ENCODE peak calls at places on chromosome 22, in ten cellular contexts. One of them, this sample, is unnamed.

GRCh38 chr22:49354516-49355205 is 473.0 kb downstream of the BRD1 start:
- DNase-seq in activated T-cell treated with anti-CD3 and anti-CD28 coated beads, Interleukin-2, amount 50 U/mL, for 72 hours: no peak
- DNase-seq in retina: no peak
- DNase-seq in activated naive CD8-positive, alpha-beta T cell treated with anti-CD3 and anti-CD28 coated beads, Interleukin-2, amount 10 ng/mL, durations not matched to agents 7 days and 5 days: no peak
- DNase-seq in stimulated activated CD8-positive, alpha-beta memory T cell treated with anti-CD3 and anti-CD28 coated beads, Interleukin-15, amount 100 ng/mL, for 4 hours: no peak
- DNase-seq in non-pigmented ciliary epithelial cell: no peak
- DNase-seq in B cell: no peak
- DNase-seq in NCI-H1694: no peak
- DNase-seq in naive thymus-derived CD8-positive, alpha-beta T cell: no peak
- DNase-seq in fibroblast of mammary gland: no peak
- DNase-seq in this sample: no peak

GRCh38 chr22:49664371-49664881 is 163.2 kb downstream of the BRD1 start:
- DNase-seq in non-pigmented ciliary epithelial cell: no peak
- DNase-seq in activated T-cell treated with anti-CD3 and anti-CD28 coated beads, Interleukin-2, amount 50 U/mL, for 72 hours: no peak
- DNase-seq in activated naive CD8-positive, alpha-beta T cell treated with anti-CD3 and anti-CD28 coated beads, Interleukin-2, amount 10 ng/mL, durations not matched to agents 7 days and 5 days: peak
- DNase-seq in B cell: peak
- DNase-seq in retina: peak
- DNase-seq in naive thymus-derived CD8-positive, alpha-beta T cell: no peak
- DNase-seq in NCI-H1694: no peak
- DNase-seq in fibroblast of mammary gland: no peak
- DNase-seq in stimulated activated CD8-positive, alpha-beta memory T cell treated with anti-CD3 and anti-CD28 coated beads, Interleukin-15, amount 100 ng/mL, for 4 hours: no peak
- DNase-seq in this sample: no peak

GRCh38 chr22:37154925-37155712 is 5.4 kb upstream of the IL2RB start:
- DNase-seq in NCI-H1694: no peak
- DNase-seq in stimulated activated CD8-positive, alpha-beta memory T cell treated with anti-CD3 and anti-CD28 coated beads, Interleukin-15, amount 100 ng/mL, for 4 hours: no peak
- DNase-seq in retina: no peak
- DNase-seq in fibroblast of mammary gland: peak
- DNase-seq in activated T-cell treated with anti-CD3 and anti-CD28 coated beads, Interleukin-2, amount 50 U/mL, for 72 hours: no peak
- DNase-seq in non-pigmented ciliary epithelial cell: no peak
- DNase-seq in B cell: no peak
- DNase-seq in naive thymus-derived CD8-positive, alpha-beta T cell: no peak
- DNase-seq in activated naive CD8-positive, alpha-beta T cell treated with anti-CD3 and anti-CD28 coated beads, Interleukin-2, amount 10 ng/mL, durations not matched to agents 7 days and 5 days: no peak
- DNase-seq in this sample: no peak

GRCh38 chr22:46730568-46731245 is 7.3 kb downstream of the CERK start:
- DNase-seq in retina: no peak
- DNase-seq in activated T-cell treated with anti-CD3 and anti-CD28 coated beads, Interleukin-2, amount 50 U/mL, for 72 hours: no peak
- DNase-seq in fibroblast of mammary gland: no peak
- DNase-seq in non-pigmented ciliary epithelial cell: no peak
- DNase-seq in naive thymus-derived CD8-positive, alpha-beta T cell: no peak
- DNase-seq in activated naive CD8-positive, alpha-beta T cell treated with anti-CD3 and anti-CD28 coated beads, Interleukin-2, amount 10 ng/mL, durations not matched to agents 7 days and 5 days: no peak
- DNase-seq in NCI-H1694: peak
- DNase-seq in stimulated activated CD8-positive, alpha-beta memory T cell treated with anti-CD3 and anti-CD28 coated beads, Interleukin-15, amount 100 ng/mL, for 4 hours: no peak
- DNase-seq in B cell: no peak
- DNase-seq in this sample: no peak

GRCh38 chr22:44758970-44759365 is 6.6 kb downstream of the ARHGAP8 start:
- DNase-seq in fibroblast of mammary gland: no peak
- DNase-seq in non-pigmented ciliary epithelial cell: no peak
- DNase-seq in NCI-H1694: no peak
- DNase-seq in activated T-cell treated with anti-CD3 and anti-CD28 coated beads, Interleukin-2, amount 50 U/mL, for 72 hours: no peak
- DNase-seq in retina: no peak
- DNase-seq in B cell: no peak
- DNase-seq in stimulated activated CD8-positive, alpha-beta memory T cell treated with anti-CD3 and anti-CD28 coated beads, Interleukin-15, amount 100 ng/mL, for 4 hours: no peak
- DNase-seq in naive thymus-derived CD8-positive, alpha-beta T cell: no peak
- DNase-seq in activated naive CD8-positive, alpha-beta T cell treated with anti-CD3 and anti-CD28 coated beads, Interleukin-2, amount 10 ng/mL, durations not matched to agents 7 days and 5 days: no peak
- DNase-seq in this sample: no peak

GRCh38 chr22:31603574-31603973 is 58.4 kb downstream of the PISD start:
- DNase-seq in non-pigmented ciliary epithelial cell: no peak
- DNase-seq in activated naive CD8-positive, alpha-beta T cell treated with anti-CD3 and anti-CD28 coated beads, Interleukin-2, amount 10 ng/mL, durations not matched to agents 7 days and 5 days: no peak
- DNase-seq in fibroblast of mammary gland: no peak
- DNase-seq in activated T-cell treated with anti-CD3 and anti-CD28 coated beads, Interleukin-2, amount 50 U/mL, for 72 hours: no peak
- DNase-seq in B cell: no peak
- DNase-seq in stimulated activated CD8-positive, alpha-beta memory T cell treated with anti-CD3 and anti-CD28 coated beads, Interleukin-15, amount 100 ng/mL, for 4 hours: no peak
- DNase-seq in NCI-H1694: no peak
- DNase-seq in retina: no peak
- DNase-seq in naive thymus-derived CD8-positive, alpha-beta T cell: no peak
- DNase-seq in this sample: no peak

GRCh38 chr22:24427500-24428164 is at the start of gene ADORA2A:
- DNase-seq in activated naive CD8-positive, alpha-beta T cell treated with anti-CD3 and anti-CD28 coated beads, Interleukin-2, amount 10 ng/mL, durations not matched to agents 7 days and 5 days: peak
- DNase-seq in retina: no peak
- DNase-seq in stimulated activated CD8-positive, alpha-beta memory T cell treated with anti-CD3 and anti-CD28 coated beads, Interleukin-15, amount 100 ng/mL, for 4 hours: peak
- DNase-seq in fibroblast of mammary gland: no peak
- DNase-seq in naive thymus-derived CD8-positive, alpha-beta T cell: peak
- DNase-seq in B cell: peak
- DNase-seq in NCI-H1694: no peak
- DNase-seq in non-pigmented ciliary epithelial cell: no peak
- DNase-seq in activated T-cell treated with anti-CD3 and anti-CD28 coated beads, Interleukin-2, amount 50 U/mL, for 72 hours: peak
- DNase-seq in this sample: no peak

GRCh38 chr22:48242461-48242864 is 1480.0 kb downstream of the TBC1D22A start:
- DNase-seq in naive thymus-derived CD8-positive, alpha-beta T cell: no peak
- DNase-seq in fibroblast of mammary gland: no peak
- DNase-seq in non-pigmented ciliary epithelial cell: no peak
- DNase-seq in activated T-cell treated with anti-CD3 and anti-CD28 coated beads, Interleukin-2, amount 50 U/mL, for 72 hours: no peak
- DNase-seq in stimulated activated CD8-positive, alpha-beta memory T cell treated with anti-CD3 and anti-CD28 coated beads, Interleukin-15, amount 100 ng/mL, for 4 hours: no peak
- DNase-seq in B cell: no peak
- DNase-seq in retina: no peak
- DNase-seq in activated naive CD8-positive, alpha-beta T cell treated with anti-CD3 and anti-CD28 coated beads, Interleukin-2, amount 10 ng/mL, durations not matched to agents 7 days and 5 days: no peak
- DNase-seq in NCI-H1694: no peak
- DNase-seq in this sample: no peak

GRCh38 chr22:17472886-17473285 is 90.4 kb upstream of the SLC25A18 start:
- DNase-seq in fibroblast of mammary gland: no peak
- DNase-seq in non-pigmented ciliary epithelial cell: no peak
- DNase-seq in activated naive CD8-positive, alpha-beta T cell treated with anti-CD3 and anti-CD28 coated beads, Interleukin-2, amount 10 ng/mL, durations not matched to agents 7 days and 5 days: no peak
- DNase-seq in B cell: no peak
- DNase-seq in retina: peak
- DNase-seq in naive thymus-derived CD8-positive, alpha-beta T cell: no peak
- DNase-seq in NCI-H1694: no peak
- DNase-seq in stimulated activated CD8-positive, alpha-beta memory T cell treated with anti-CD3 and anti-CD28 coated beads, Interleukin-15, amount 100 ng/mL, for 4 hours: no peak
- DNase-seq in activated T-cell treated with anti-CD3 and anti-CD28 coated beads, Interleukin-2, amount 50 U/mL, for 72 hours: no peak
- DNase-seq in this sample: no peak

GRCh38 chr22:46684706-46685105 is 53.3 kb downstream of the CERK start:
- DNase-seq in fibroblast of mammary gland: no peak
- DNase-seq in retina: no peak
- DNase-seq in naive thymus-derived CD8-positive, alpha-beta T cell: no peak
- DNase-seq in activated T-cell treated with anti-CD3 and anti-CD28 coated beads, Interleukin-2, amount 50 U/mL, for 72 hours: no peak
- DNase-seq in B cell: peak
- DNase-seq in stimulated activated CD8-positive, alpha-beta memory T cell treated with anti-CD3 and anti-CD28 coated beads, Interleukin-15, amount 100 ng/mL, for 4 hours: no peak
- DNase-seq in non-pigmented ciliary epithelial cell: no peak
- DNase-seq in activated naive CD8-positive, alpha-beta T cell treated with anti-CD3 and anti-CD28 coated beads, Interleukin-2, amount 10 ng/mL, durations not matched to agents 7 days and 5 days: no peak
- DNase-seq in NCI-H1694: no peak
- DNase-seq in this sample: no peak

GRCh38 chr22:27518583-27519437 is 282.7 kb downstream of the MN1 start:
- DNase-seq in retina: peak
- DNase-seq in naive thymus-derived CD8-positive, alpha-beta T cell: no peak
- DNase-seq in activated naive CD8-positive, alpha-beta T cell treated with anti-CD3 and anti-CD28 coated beads, Interleukin-2, amount 10 ng/mL, durations not matched to agents 7 days and 5 days: no peak
- DNase-seq in NCI-H1694: no peak
- DNase-seq in fibroblast of mammary gland: no peak
- DNase-seq in activated T-cell treated with anti-CD3 and anti-CD28 coated beads, Interleukin-2, amount 50 U/mL, for 72 hours: no peak
- DNase-seq in non-pigmented ciliary epithelial cell: no peak
- DNase-seq in B cell: no peak
- DNase-seq in stimulated activated CD8-positive, alpha-beta memory T cell treated with anti-CD3 and anti-CD28 coated beads, Interleukin-15, amount 100 ng/mL, for 4 hours: no peak
- DNase-seq in this sample: no peak

GRCh38 chr22:44537016-44537936 is 39.2 kb upstream of the RTL6 start:
- DNase-seq in activated T-cell treated with anti-CD3 and anti-CD28 coated beads, Interleukin-2, amount 50 U/mL, for 72 hours: no peak
- DNase-seq in naive thymus-derived CD8-positive, alpha-beta T cell: no peak
- DNase-seq in activated naive CD8-positive, alpha-beta T cell treated with anti-CD3 and anti-CD28 coated beads, Interleukin-2, amount 10 ng/mL, durations not matched to agents 7 days and 5 days: no peak
- DNase-seq in retina: no peak
- DNase-seq in stimulated activated CD8-positive, alpha-beta memory T cell treated with anti-CD3 and anti-CD28 coated beads, Interleukin-15, amount 100 ng/mL, for 4 hours: no peak
- DNase-seq in B cell: no peak
- DNase-seq in non-pigmented ciliary epithelial cell: no peak
- DNase-seq in NCI-H1694: peak
- DNase-seq in fibroblast of mammary gland: no peak
- DNase-seq in this sample: no peak

GRCh38 chr22:20919718-20920117 is 2.5 kb downstream of the CRKL start:
- DNase-seq in NCI-H1694: no peak
- DNase-seq in activated T-cell treated with anti-CD3 and anti-CD28 coated beads, Interleukin-2, amount 50 U/mL, for 72 hours: no peak
- DNase-seq in naive thymus-derived CD8-positive, alpha-beta T cell: no peak
- DNase-seq in retina: no peak
- DNase-seq in activated naive CD8-positive, alpha-beta T cell treated with anti-CD3 and anti-CD28 coated beads, Interleukin-2, amount 10 ng/mL, durations not matched to agents 7 days and 5 days: no peak
- DNase-seq in non-pigmented ciliary epithelial cell: no peak
- DNase-seq in stimulated activated CD8-positive, alpha-beta memory T cell treated with anti-CD3 and anti-CD28 coated beads, Interleukin-15, amount 100 ng/mL, for 4 hours: no peak
- DNase-seq in B cell: no peak
- DNase-seq in fibroblast of mammary gland: no peak
- DNase-seq in this sample: no peak

GRCh38 chr22:49748514-49748913 is 79.2 kb downstream of the BRD1 start:
- DNase-seq in NCI-H1694: no peak
- DNase-seq in fibroblast of mammary gland: no peak
- DNase-seq in stimulated activated CD8-positive, alpha-beta memory T cell treated with anti-CD3 and anti-CD28 coated beads, Interleukin-15, amount 100 ng/mL, for 4 hours: no peak
- DNase-seq in activated T-cell treated with anti-CD3 and anti-CD28 coated beads, Interleukin-2, amount 50 U/mL, for 72 hours: no peak
- DNase-seq in non-pigmented ciliary epithelial cell: no peak
- DNase-seq in B cell: no peak
- DNase-seq in activated naive CD8-positive, alpha-beta T cell treated with anti-CD3 and anti-CD28 coated beads, Interleukin-2, amount 10 ng/mL, durations not matched to agents 7 days and 5 days: no peak
- DNase-seq in naive thymus-derived CD8-positive, alpha-beta T cell: no peak
- DNase-seq in retina: no peak
- DNase-seq in this sample: no peak

GRCh38 chr22:45717787-45718186 is 46.2 kb downstream of the ATXN10 start:
- DNase-seq in retina: no peak
- DNase-seq in non-pigmented ciliary epithelial cell: no peak
- DNase-seq in activated T-cell treated with anti-CD3 and anti-CD28 coated beads, Interleukin-2, amount 50 U/mL, for 72 hours: no peak
- DNase-seq in fibroblast of mammary gland: peak
- DNase-seq in NCI-H1694: no peak
- DNase-seq in stimulated activated CD8-positive, alpha-beta memory T cell treated with anti-CD3 and anti-CD28 coated beads, Interleukin-15, amount 100 ng/mL, for 4 hours: no peak
- DNase-seq in naive thymus-derived CD8-positive, alpha-beta T cell: no peak
- DNase-seq in B cell: no peak
- DNase-seq in activated naive CD8-positive, alpha-beta T cell treated with anti-CD3 and anti-CD28 coated beads, Interleukin-2, amount 10 ng/mL, durations not matched to agents 7 days and 5 days: no peak
- DNase-seq in this sample: no peak

GRCh38 chr22:39430576-39431150 is 26.1 kb upstream of the MGAT3 start:
- DNase-seq in naive thymus-derived CD8-positive, alpha-beta T cell: no peak
- DNase-seq in NCI-H1694: no peak
- DNase-seq in non-pigmented ciliary epithelial cell: no peak
- DNase-seq in B cell: no peak
- DNase-seq in stimulated activated CD8-positive, alpha-beta memory T cell treated with anti-CD3 and anti-CD28 coated beads, Interleukin-15, amount 100 ng/mL, for 4 hours: no peak
- DNase-seq in fibroblast of mammary gland: no peak
- DNase-seq in activated T-cell treated with anti-CD3 and anti-CD28 coated beads, Interleukin-2, amount 50 U/mL, for 72 hours: no peak
- DNase-seq in activated naive CD8-positive, alpha-beta T cell treated with anti-CD3 and anti-CD28 coated beads, Interleukin-2, amount 10 ng/mL, durations not matched to agents 7 days and 5 days: no peak
- DNase-seq in retina: no peak
- DNase-seq in this sample: no peak

GRCh38 chr22:37325024-37325395 is 42.7 kb downstream of the CYTH4 start:
- DNase-seq in NCI-H1694: no peak
- DNase-seq in B cell: no peak
- DNase-seq in activated naive CD8-positive, alpha-beta T cell treated with anti-CD3 and anti-CD28 coated beads, Interleukin-2, amount 10 ng/mL, durations not matched to agents 7 days and 5 days: no peak
- DNase-seq in stimulated activated CD8-positive, alpha-beta memory T cell treated with anti-CD3 and anti-CD28 coated beads, Interleukin-15, amount 100 ng/mL, for 4 hours: no peak
- DNase-seq in retina: no peak
- DNase-seq in non-pigmented ciliary epithelial cell: no peak
- DNase-seq in activated T-cell treated with anti-CD3 and anti-CD28 coated beads, Interleukin-2, amount 50 U/mL, for 72 hours: no peak
- DNase-seq in naive thymus-derived CD8-positive, alpha-beta T cell: no peak
- DNase-seq in fibroblast of mammary gland: no peak
- DNase-seq in this sample: no peak

GRCh38 chr22:42758929-42759629 is 38.4 kb upstream of the A4GALT start:
- DNase-seq in naive thymus-derived CD8-positive, alpha-beta T cell: no peak
- DNase-seq in stimulated activated CD8-positive, alpha-beta memory T cell treated with anti-CD3 and anti-CD28 coated beads, Interleukin-15, amount 100 ng/mL, for 4 hours: no peak
- DNase-seq in fibroblast of mammary gland: peak
- DNase-seq in retina: no peak
- DNase-seq in non-pigmented ciliary epithelial cell: no peak
- DNase-seq in B cell: no peak
- DNase-seq in NCI-H1694: no peak
- DNase-seq in activated T-cell treated with anti-CD3 and anti-CD28 coated beads, Interleukin-2, amount 50 U/mL, for 72 hours: no peak
- DNase-seq in activated naive CD8-positive, alpha-beta T cell treated with anti-CD3 and anti-CD28 coated beads, Interleukin-2, amount 10 ng/mL, durations not matched to agents 7 days and 5 days: no peak
- DNase-seq in this sample: no peak

GRCh38 chr22:17924735-17925727 is 99.3 kb downstream of the MICAL3 start:
- DNase-seq in activated T-cell treated with anti-CD3 and anti-CD28 coated beads, Interleukin-2, amount 50 U/mL, for 72 hours: no peak
- DNase-seq in activated naive CD8-positive, alpha-beta T cell treated with anti-CD3 and anti-CD28 coated beads, Interleukin-2, amount 10 ng/mL, durations not matched to agents 7 days and 5 days: no peak
- DNase-seq in naive thymus-derived CD8-positive, alpha-beta T cell: no peak
- DNase-seq in fibroblast of mammary gland: no peak
- DNase-seq in retina: no peak
- DNase-seq in B cell: no peak
- DNase-seq in NCI-H1694: no peak
- DNase-seq in stimulated activated CD8-positive, alpha-beta memory T cell treated with anti-CD3 and anti-CD28 coated beads, Interleukin-15, amount 100 ng/mL, for 4 hours: no peak
- DNase-seq in non-pigmented ciliary epithelial cell: no peak
- DNase-seq in this sample: peak

GRCh38 chr22:26446808-26447515 is 17.9 kb downstream of the ASPHD2 start:
- DNase-seq in activated naive CD8-positive, alpha-beta T cell treated with anti-CD3 and anti-CD28 coated beads, Interleukin-2, amount 10 ng/mL, durations not matched to agents 7 days and 5 days: no peak
- DNase-seq in non-pigmented ciliary epithelial cell: no peak
- DNase-seq in fibroblast of mammary gland: no peak
- DNase-seq in NCI-H1694: no peak
- DNase-seq in B cell: no peak
- DNase-seq in naive thymus-derived CD8-positive, alpha-beta T cell: no peak
- DNase-seq in retina: no peak
- DNase-seq in stimulated activated CD8-positive, alpha-beta memory T cell treated with anti-CD3 and anti-CD28 coated beads, Interleukin-15, amount 100 ng/mL, for 4 hours: no peak
- DNase-seq in activated T-cell treated with anti-CD3 and anti-CD28 coated beads, Interleukin-2, amount 50 U/mL, for 72 hours: no peak
- DNase-seq in this sample: no peak

GRCh38 chr22:22731374-22731676 is 86.9 kb downstream of the GGTLC2 start:
- DNase-seq in fibroblast of mammary gland: no peak
- DNase-seq in naive thymus-derived CD8-positive, alpha-beta T cell: no peak
- DNase-seq in activated naive CD8-positive, alpha-beta T cell treated with anti-CD3 and anti-CD28 coated beads, Interleukin-2, amount 10 ng/mL, durations not matched to agents 7 days and 5 days: no peak
- DNase-seq in B cell: no peak
- DNase-seq in retina: no peak
- DNase-seq in activated T-cell treated with anti-CD3 and anti-CD28 coated beads, Interleukin-2, amount 50 U/mL, for 72 hours: no peak
- DNase-seq in stimulated activated CD8-positive, alpha-beta memory T cell treated with anti-CD3 and anti-CD28 coated beads, Interleukin-15, amount 100 ng/mL, for 4 hours: no peak
- DNase-seq in NCI-H1694: no peak
- DNase-seq in non-pigmented ciliary epithelial cell: no peak
- DNase-seq in this sample: no peak

GRCh38 chr22:20918663-20919220 is 1.5 kb downstream of the CRKL start:
- DNase-seq in stimulated activated CD8-positive, alpha-beta memory T cell treated with anti-CD3 and anti-CD28 coated beads, Interleukin-15, amount 100 ng/mL, for 4 hours: no peak
- DNase-seq in fibroblast of mammary gland: no peak
- DNase-seq in B cell: no peak
- DNase-seq in activated naive CD8-positive, alpha-beta T cell treated with anti-CD3 and anti-CD28 coated beads, Interleukin-2, amount 10 ng/mL, durations not matched to agents 7 days and 5 days: no peak
- DNase-seq in NCI-H1694: no peak
- DNase-seq in activated T-cell treated with anti-CD3 and anti-CD28 coated beads, Interleukin-2, amount 50 U/mL, for 72 hours: no peak
- DNase-seq in naive thymus-derived CD8-positive, alpha-beta T cell: no peak
- DNase-seq in non-pigmented ciliary epithelial cell: no peak
- DNase-seq in retina: no peak
- DNase-seq in this sample: no peak

GRCh38 chr22:32801436-32802290 is at the start of gene TIMP3:
- DNase-seq in non-pigmented ciliary epithelial cell: no peak
- DNase-seq in NCI-H1694: no peak
- DNase-seq in activated naive CD8-positive, alpha-beta T cell treated with anti-CD3 and anti-CD28 coated beads, Interleukin-2, amount 10 ng/mL, durations not matched to agents 7 days and 5 days: peak
- DNase-seq in stimulated activated CD8-positive, alpha-beta memory T cell treated with anti-CD3 and anti-CD28 coated beads, Interleukin-15, amount 100 ng/mL, for 4 hours: no peak
- DNase-seq in activated T-cell treated with anti-CD3 and anti-CD28 coated beads, Interleukin-2, amount 50 U/mL, for 72 hours: peak
- DNase-seq in naive thymus-derived CD8-positive, alpha-beta T cell: no peak
- DNase-seq in B cell: no peak
- DNase-seq in retina: peak
- DNase-seq in fibroblast of mammary gland: peak
- DNase-seq in this sample: no peak

GRCh38 chr22:46001046-46001425 is 24.1 kb upstream of the WNT7B start:
- DNase-seq in NCI-H1694: no peak
- DNase-seq in non-pigmented ciliary epithelial cell: no peak
- DNase-seq in retina: no peak
- DNase-seq in B cell: no peak
- DNase-seq in fibroblast of mammary gland: no peak
- DNase-seq in activated naive CD8-positive, alpha-beta T cell treated with anti-CD3 and anti-CD28 coated beads, Interleukin-2, amount 10 ng/mL, durations not matched to agents 7 days and 5 days: peak
- DNase-seq in naive thymus-derived CD8-positive, alpha-beta T cell: no peak
- DNase-seq in stimulated activated CD8-positive, alpha-beta memory T cell treated with anti-CD3 and anti-CD28 coated beads, Interleukin-15, amount 100 ng/mL, for 4 hours: no peak
- DNase-seq in activated T-cell treated with anti-CD3 and anti-CD28 coated beads, Interleukin-2, amount 50 U/mL, for 72 hours: no peak
- DNase-seq in this sample: peak

GRCh38 chr22:43828711-43829447 is 16.8 kb upstream of the EFCAB6 start:
- DNase-seq in fibroblast of mammary gland: peak
- DNase-seq in B cell: no peak
- DNase-seq in activated T-cell treated with anti-CD3 and anti-CD28 coated beads, Interleukin-2, amount 50 U/mL, for 72 hours: no peak
- DNase-seq in non-pigmented ciliary epithelial cell: no peak
- DNase-seq in stimulated activated CD8-positive, alpha-beta memory T cell treated with anti-CD3 and anti-CD28 coated beads, Interleukin-15, amount 100 ng/mL, for 4 hours: no peak
- DNase-seq in retina: peak
- DNase-seq in NCI-H1694: peak
- DNase-seq in naive thymus-derived CD8-positive, alpha-beta T cell: no peak
- DNase-seq in activated naive CD8-positive, alpha-beta T cell treated with anti-CD3 and anti-CD28 coated beads, Interleukin-2, amount 10 ng/mL, durations not matched to agents 7 days and 5 days: peak
- DNase-seq in this sample: no peak

GRCh38 chr22:23243006-23243573 is 62.8 kb downstream of the BCR start:
- DNase-seq in activated naive CD8-positive, alpha-beta T cell treated with anti-CD3 and anti-CD28 coated beads, Interleukin-2, amount 10 ng/mL, durations not matched to agents 7 days and 5 days: peak
- DNase-seq in retina: peak
- DNase-seq in naive thymus-derived CD8-positive, alpha-beta T cell: peak
- DNase-seq in non-pigmented ciliary epithelial cell: no peak
- DNase-seq in NCI-H1694: no peak
- DNase-seq in B cell: peak
- DNase-seq in stimulated activated CD8-positive, alpha-beta memory T cell treated with anti-CD3 and anti-CD28 coated beads, Interleukin-15, amount 100 ng/mL, for 4 hours: peak
- DNase-seq in activated T-cell treated with anti-CD3 and anti-CD28 coated beads, Interleukin-2, amount 50 U/mL, for 72 hours: peak
- DNase-seq in fibroblast of mammary gland: no peak
- DNase-seq in this sample: no peak